ENCODE peak calls at places on chromosomes 13 and 19, in six cellular contexts. D is effector memory CD4-positive, alpha-beta T cell; P is NCI-H1105 treated with DMSO at 0.1 percent for 48 hours; M is neural progenitor cell; L is COR-L47; U is GM23248. T is an unnamed sample.

GRCh38 chr13:79491715-79492114 is 10.8 kb downstream of the NDFIP2 start:
- DNase-seq in D (no peak), P (no peak), M (no peak), L (no peak), U (peak), T (peak)

GRCh38 chr19:35202722-35203674 is 25.5 kb downstream of the FAM187B start:
- DNase-seq in D (no peak), P (no peak), M (peak), L (no peak), U (no peak), T (no peak)

GRCh38 chr13:73835138-73835721 is 299.0 kb downstream of the KLF12 start:
- DNase-seq in D (no peak), P (peak), M (peak), L (peak), U (peak), T (peak)

GRCh38 chr13:79448413-79448812 is 32.5 kb upstream of the NDFIP2 start:
- DNase-seq in D (no peak), P (no peak), M (no peak), L (no peak), U (peak), T (no peak)

GRCh38 chr19:10575011-10575716 is 6.4 kb upstream of the CDKN2D start:
- DNase-seq in D (no peak), P (no peak), M (no peak), L (no peak), U (peak), T (no peak)

GRCh38 chr19:18317998-18318800 is 4.7 kb downstream of the LSM4 start:
- DNase-seq in D (peak), P (no peak), M (no peak), L (no peak), U (no peak), T (no peak)

GRCh38 chr19:17560205-17560595 is 4.8 kb downstream of the COLGALT1 start:
- DNase-seq in D (no peak), P (no peak), M (no peak), L (no peak), U (peak), T (peak)

GRCh38 chr19:9070066-9070465 is 16.8 kb upstream of the OR1M1 start:
- DNase-seq in D (no peak), P (no peak), M (peak), L (no peak), U (no peak), T (no peak)

GRCh38 chr13:50400035-50400726 is 384.9 kb downstream of the KCNRG start:
- DNase-seq in D (no peak), P (no peak), M (no peak), L (no peak), U (no peak), T (peak)

GRCh38 chr19:35911790-35912189 is 3.7 kb upstream of the TYROBP start:
- DNase-seq in D (no peak), P (peak), M (no peak), L (no peak), U (peak), T (no peak)

GRCh38 chr13:100543872-100544602 is 44.6 kb downstream of the GGACT start:
- DNase-seq in D (no peak), P (no peak), M (no peak), L (no peak), U (no peak), T (no peak)

GRCh38 chr19:38869836-38870607 is 8.1 kb downstream of the RINL start:
- DNase-seq in D (peak), P (peak), M (peak), L (no peak), U (peak), T (peak)

GRCh38 chr13:74868044-74868443 is 613.9 kb downstream of the TBC1D4 start:
- DNase-seq in D (no peak), P (no peak), M (no peak), L (no peak), U (peak), T (no peak)

GRCh38 chr19:47631681-47632446 is 22.9 kb downstream of the BICRA start:
- DNase-seq in D (no peak), P (no peak), M (no peak), L (no peak), U (peak), T (peak)

GRCh38 chr19:8655340-8655709 is 24.9 kb downstream of the NFILZ start:
- DNase-seq in D (peak), P (no peak), M (no peak), L (peak), U (no peak), T (no peak)

GRCh38 chr13:39410089-39410901 is 192.7 kb downstream of the LHFPL6 start:
- DNase-seq in D (no peak), P (no peak), M (no peak), L (no peak), U (peak), T (peak)

GRCh38 chr13:56349866-56350265 is 790.9 kb upstream of the PRR20A start:
- DNase-seq in D (no peak), P (no peak), M (no peak), L (no peak), U (no peak), T (no peak)

GRCh38 chr19:50418186-50419021 is at the start of gene SPIB:
- DNase-seq in D (no peak), P (no peak), M (peak), L (no peak), U (no peak), T (no peak)

GRCh38 chr13:25738797-25739196 is 313.0 kb downstream of the SHISA2 start:
- DNase-seq in D (no peak), P (no peak), M (no peak), L (no peak), U (no peak), T (no peak)

GRCh38 chr13:93235258-93236015 is 8.8 kb downstream of the GPC6 start:
- DNase-seq in D (no peak), P (no peak), M (no peak), L (no peak), U (peak), T (peak)

GRCh38 chr19:28289294-28290063 is 923.5 kb downstream of the UQCRFS1 start:
- DNase-seq in D (no peak), P (peak), M (no peak), L (peak), U (peak), T (peak)

T was measured in fibroblast of the aortic adventitia.